ENCODE peak calls at places on chromosomes 4 and X, in nine cellular contexts. K is kidney tubule cell; T is stimulated activated CD8-positive, alpha-beta memory T cell treated with anti-CD3 and anti-CD28 coated beads, Interleukin-15, amount 100 ng/mL, for 1 hour; G is ELF-1; D is NCI-H510A treated with DMSO at 0.1 percent for 48 hours; X is lung microvascular endothelial cell; R is psoas muscle; F is mesenchymal stem cell; P is GM19239. V is an unnamed sample.
A peak's percentile ranks its signal among the peaks of the same experiment; 100 is the strongest.

GRCh38 chr4:60683357-60683756 is 516.8 kb upstream of the ADGRL3 start:
- DNase-seq in K (no peak), T (no peak), G (no peak), D (no peak), X (no peak), R (no peak), F (peak; percentile 66), P (no peak), V (no peak)

GRCh38 chr4:67928547-67928946 is 34.7 kb downstream of the TMPRSS11A start:
- DNase-seq in K (peak; percentile 64), T (no peak), G (no peak), D (peak; percentile 28), X (peak; percentile 30), R (no peak), F (no peak), P (no peak), V (no peak)

GRCh38 chr4:13592220-13592619 is 35.3 kb downstream of the BOD1L1 start:
- DNase-seq in K (no peak), T (no peak), G (no peak), D (no peak), X (no peak), R (no peak), F (no peak), P (no peak), V (no peak)

GRCh38 chr4:94454405-94454804 is 2.7 kb downstream of the PDLIM5 start:
- DNase-seq in K (peak; percentile 67), T (no peak), G (no peak), D (no peak), X (peak; percentile 24), R (no peak), F (peak; percentile 45), P (no peak), V (no peak)

GRCh38 chr4:16159321-16159720 is 67.0 kb downstream of the TAPT1 start:
- DNase-seq in K (no peak), T (no peak), G (no peak), D (no peak), X (no peak), R (no peak), F (no peak), P (no peak), V (no peak)

GRCh38 chr4:134126161-134126560 is 75.4 kb downstream of the PABPC4L start:
- DNase-seq in K (no peak), T (no peak), G (no peak), D (no peak), X (no peak), R (no peak), F (no peak), P (no peak), V (no peak)

GRCh38 chr4:122889726-122890125 is 32.7 kb downstream of the NUDT6 start:
- DNase-seq in K (no peak), T (no peak), G (no peak), D (no peak), X (peak; percentile 31), R (no peak), F (no peak), P (no peak), V (no peak)

GRCh38 chr4:7803992-7804758 is 135.5 kb downstream of the AFAP1 start:
- DNase-seq in K (peak; percentile 77), T (peak; percentile 77), G (peak; percentile 87), D (peak; percentile 45), X (peak; percentile 84), R (peak; percentile 90), F (peak; percentile 77), P (peak; percentile 76), V (no peak)

GRCh38 chr4:10554694-10555093 is 97.5 kb upstream of the ZNF518B start:
- DNase-seq in K (peak; percentile 51), T (peak; percentile 20), G (no peak), D (peak; percentile 57), X (peak; percentile 59), R (no peak), F (peak; percentile 71), P (peak; percentile 24), V (no peak)

GRCh38 chr4:48203819-48204218 is 65.8 kb downstream of the TEC start:
- DNase-seq in K (no peak), T (no peak), G (no peak), D (no peak), X (no peak), R (no peak), F (no peak), P (no peak), V (no peak)

GRCh38 chr4:184267206-184267608 is 49.5 kb upstream of the ENPP6 start:
- DNase-seq in K (no peak), T (no peak), G (no peak), D (no peak), X (no peak), R (no peak), F (no peak), P (no peak), V (no peak)

GRCh38 chrX:20352935-20353336 is 86.2 kb upstream of the RPS6KA3 start:
- DNase-seq in K (no peak), T (no peak), G (no peak), D (no peak), X (no peak), R (no peak), F (no peak), P (no peak), V (no peak)

GRCh38 chrX:10098235-10098819 is 58.4 kb upstream of the CLCN4 start:
- DNase-seq in K (no peak), T (no peak), G (no peak), D (no peak), X (peak; percentile 55), R (no peak), F (no peak), P (no peak), V (no peak)

GRCh38 chrX:133590703-133591505 is 175.6 kb upstream of the GPC4 start:
- DNase-seq in K (peak; percentile 47), T (no peak), G (no peak), D (no peak), X (no peak), R (no peak), F (no peak), P (no peak), V (no peak)

GRCh38 chr4:3729188-3729884 is 36.8 kb upstream of the ADRA2C start:
- DNase-seq in K (no peak), T (no peak), G (no peak), D (no peak), X (no peak), R (no peak), F (no peak), P (no peak), V (no peak)

GRCh38 chr4:5785806-5786680 is 75.0 kb downstream of the EVC start:
- DNase-seq in K (peak; percentile 66), T (no peak), G (no peak), D (no peak), X (peak; percentile 57), R (no peak), F (peak; percentile 32), P (no peak), V (no peak)

GRCh38 chr4:1246901-1247810 is 1.8 kb downstream of the CTBP1 start:
- DNase-seq in K (peak; percentile 14), T (no peak), G (peak; percentile 16), D (no peak), X (peak; percentile 34), R (peak; percentile 60), F (no peak), P (peak; percentile 52), V (no peak)

GRCh38 chrX:6758234-6758633 is 223.3 kb upstream of the VCX3A start:
- DNase-seq in K (no peak), T (no peak), G (no peak), D (no peak), X (no peak), R (no peak), F (no peak), P (no peak), V (no peak)

GRCh38 chr4:123127218-123127617 is 204.8 kb upstream of the NUDT6 start:
- DNase-seq in K (no peak), T (no peak), G (no peak), D (no peak), X (peak; percentile 65), R (no peak), F (peak; percentile 51), P (no peak), V (no peak)

GRCh38 chr4:112213091-112213490 is 18.5 kb upstream of the AP1AR start:
- DNase-seq in K (peak; percentile 46), T (no peak), G (no peak), D (no peak), X (no peak), R (no peak), F (no peak), P (no peak), V (no peak)

GRCh38 chr4:181685461-181685860 is 557.7 kb upstream of the TENM3 start:
- DNase-seq in K (no peak), T (no peak), G (no peak), D (no peak), X (no peak), R (no peak), F (no peak), P (no peak), V (no peak)

GRCh38 chrX:65750674-65751469 is 83.4 kb downstream of the MSN start:
- DNase-seq in K (no peak), T (no peak), G (no peak), D (no peak), X (no peak), R (no peak), F (no peak), P (peak; percentile 16), V (no peak)

GRCh38 chr4:99410075-99410474 is 25.1 kb downstream of the ADH7 start:
- DNase-seq in K (no peak), T (no peak), G (no peak), D (no peak), X (no peak), R (no peak), F (no peak), P (no peak), V (no peak)

GRCh38 chr4:41889328-41889727 is 45.9 kb upstream of the TMEM33 start:
- DNase-seq in K (no peak), T (no peak), G (no peak), D (no peak), X (no peak), R (no peak), F (no peak), P (no peak), V (no peak)

V was measured in cortex of kidney.